ENCODE peak calls at places on chromosomes 16 and 17, in four cellular contexts. M, T, W and S are unnamed samples.

GRCh38 chr17:27919120-27919519 is 26.0 kb upstream of the LYRM9 start:
- DNase-seq in W (no peak), T (no peak), M (peak), S (no peak)

GRCh38 chr17:69492410-69493071 is 78.0 kb downstream of the MAP2K6 start:
- DNase-seq in M (peak), W (no peak), T (no peak), S (no peak)

GRCh38 chr17:13883659-13884058 is 185.6 kb upstream of the COX10 start:
- DNase-seq in W (no peak), M (no peak), T (no peak), S (no peak)

GRCh38 chr16:14510939-14511797 is 118.9 kb downstream of the PARN start:
- DNase-seq in T (no peak), W (no peak), M (peak), S (no peak)

GRCh38 chr17:72362466-72363335 is 241.9 kb downstream of the SOX9 start:
- DNase-seq in M (peak), T (no peak), W (no peak), S (no peak)

GRCh38 chr16:71628810-71629209 is 2.8 kb downstream of the MARVELD3 start:
- DNase-seq in M (peak), W (no peak), T (no peak), S (no peak)

GRCh38 chr17:1643293-1643998 is 2.1 kb downstream of the SCARF1 start:
- DNase-seq in W (peak), T (peak), M (no peak), S (no peak)

GRCh38 chr16:13110124-13110796 is 208.9 kb downstream of the SHISA9 start:
- DNase-seq in M (peak), W (peak), T (no peak), S (no peak)

GRCh38 chr17:30005709-30006320 is 64.4 kb downstream of the EFCAB5 start:
- DNase-seq in T (no peak), M (peak), W (no peak), S (no peak)

GRCh38 chr16:57757326-57757786 is 21.8 kb downstream of the KATNB1 start:
- DNase-seq in M (peak), T (peak), W (peak), S (peak)

GRCh38 chr17:42459983-42460300 is 1.3 kb downstream of the ATP6V0A1 start:
- DNase-seq in M (peak), T (peak), W (no peak), S (peak)

GRCh38 chr16:66127459-66128362 is 238.8 kb upstream of the CDH5 start:
- DNase-seq in M (no peak), W (no peak), T (no peak), S (no peak)

GRCh38 chr17:56909742-56910508 is 3.9 kb downstream of the TRIM25 start:
- DNase-seq in M (no peak), T (no peak), W (no peak), S (no peak)

GRCh38 chr17:31427684-31428083 is 36.2 kb downstream of the RAB11FIP4 start:
- DNase-seq in T (no peak), M (no peak), W (no peak), S (no peak)

GRCh38 chr17:1180958-1181768 is 1.4 kb upstream of the ABR start:
- DNase-seq in T (no peak), M (no peak), W (no peak), S (no peak)

GRCh38 chr16:81520560-81521135 is 76.0 kb downstream of the CMIP start:
- DNase-seq in W (no peak), T (no peak), M (no peak), S (no peak)

GRCh38 chr17:43431741-43432523 is 33.1 kb downstream of the ARL4D start:
- DNase-seq in M (peak), T (no peak), W (no peak), S (no peak)

GRCh38 chr16:50096791-50097190 is 31.0 kb downstream of the HEATR3 start:
- DNase-seq in W (no peak), M (peak), T (no peak), S (no peak)

DNA sequence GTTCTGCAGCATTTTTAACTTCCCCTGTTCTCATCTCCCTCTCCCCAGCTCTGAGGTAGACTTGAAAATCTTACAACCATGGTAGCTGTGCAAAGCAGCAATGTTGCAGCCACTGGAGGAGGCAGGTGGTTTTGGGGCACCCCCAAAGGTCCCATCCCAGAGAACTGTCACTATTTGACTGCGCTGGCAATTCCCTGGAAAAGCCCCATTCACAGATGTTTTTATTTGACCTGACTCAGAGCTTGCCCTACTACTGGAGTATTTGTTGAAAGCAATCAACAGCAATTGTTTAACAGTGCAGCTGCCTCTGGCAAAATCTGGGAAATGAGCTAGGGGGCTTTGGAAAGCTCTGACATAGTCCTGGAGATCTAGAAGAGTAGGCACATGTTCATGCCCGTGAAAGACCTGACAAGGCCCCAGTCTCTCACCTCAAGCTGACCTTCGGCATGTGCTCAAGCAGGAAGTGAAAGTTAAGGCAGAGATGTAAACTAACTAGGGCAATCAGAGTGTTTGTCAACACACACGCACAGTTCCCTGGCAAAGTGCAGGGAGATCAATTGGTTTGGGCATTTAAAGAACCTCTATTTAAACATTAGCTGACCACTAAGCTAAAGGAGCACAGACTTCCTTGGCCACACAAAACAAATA is 19.7 kb upstream of the PIK3R5 start:
- DNase-seq in T (no peak), W (no peak), M (no peak), S (no peak)
- H3K4me3 ChIP-seq in T (no peak), W (no peak), M (no peak), S (no peak)

DNA sequence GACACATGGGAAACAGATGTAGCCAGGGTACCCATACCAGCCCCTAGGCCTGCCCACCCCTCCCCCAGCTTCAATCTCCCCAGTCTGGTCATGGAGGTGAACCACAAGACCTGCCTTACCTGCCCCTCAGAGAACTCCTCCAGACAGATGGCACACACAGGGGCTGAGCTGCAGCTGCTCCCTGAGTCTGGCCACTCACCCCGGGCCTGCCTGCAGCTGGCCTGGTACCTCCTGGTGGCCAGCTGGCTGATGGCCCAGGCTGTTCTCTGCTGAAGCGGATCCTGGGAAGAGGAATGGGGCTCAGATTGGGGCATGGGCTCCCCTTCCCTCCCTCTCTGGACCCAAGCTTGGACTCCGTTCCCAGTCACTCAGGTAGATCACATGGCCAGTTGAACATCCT is 8.7 kb upstream of the SUPT4H1 start:
- DNase-seq in M (no peak), W (no peak), T (no peak), S (no peak)
- H3K4me3 ChIP-seq in M (no peak), W (no peak), T (no peak), S (no peak)

GRCh38 chr17:36940313-36941264 is 3.3 kb downstream of the LHX1 start:
- DNase-seq in T (no peak), M (no peak), W (no peak), S (no peak)

GRCh38 chr17:36943250-36944220 is 5.2 kb upstream of the AATF start:
- DNase-seq in W (no peak), M (no peak), T (no peak), S (no peak)

GRCh38 chr17:36942631-36943125 is 5.4 kb downstream of the LHX1 start:
- DNase-seq in M (no peak), T (peak), W (no peak), S (no peak)

GRCh38 chr17:36941265-36942021 is 4.2 kb downstream of the LHX1 start:
- DNase-seq in T (no peak), M (no peak), W (no peak), S (no peak)

GRCh38 chr17:36942031-36942599 is 4.8 kb downstream of the LHX1 start:
- DNase-seq in T (no peak), M (no peak), W (no peak), S (no peak)
- H3K4me3 ChIP-seq in T (no peak), M (peak), W (peak), S (no peak)

DNA sequence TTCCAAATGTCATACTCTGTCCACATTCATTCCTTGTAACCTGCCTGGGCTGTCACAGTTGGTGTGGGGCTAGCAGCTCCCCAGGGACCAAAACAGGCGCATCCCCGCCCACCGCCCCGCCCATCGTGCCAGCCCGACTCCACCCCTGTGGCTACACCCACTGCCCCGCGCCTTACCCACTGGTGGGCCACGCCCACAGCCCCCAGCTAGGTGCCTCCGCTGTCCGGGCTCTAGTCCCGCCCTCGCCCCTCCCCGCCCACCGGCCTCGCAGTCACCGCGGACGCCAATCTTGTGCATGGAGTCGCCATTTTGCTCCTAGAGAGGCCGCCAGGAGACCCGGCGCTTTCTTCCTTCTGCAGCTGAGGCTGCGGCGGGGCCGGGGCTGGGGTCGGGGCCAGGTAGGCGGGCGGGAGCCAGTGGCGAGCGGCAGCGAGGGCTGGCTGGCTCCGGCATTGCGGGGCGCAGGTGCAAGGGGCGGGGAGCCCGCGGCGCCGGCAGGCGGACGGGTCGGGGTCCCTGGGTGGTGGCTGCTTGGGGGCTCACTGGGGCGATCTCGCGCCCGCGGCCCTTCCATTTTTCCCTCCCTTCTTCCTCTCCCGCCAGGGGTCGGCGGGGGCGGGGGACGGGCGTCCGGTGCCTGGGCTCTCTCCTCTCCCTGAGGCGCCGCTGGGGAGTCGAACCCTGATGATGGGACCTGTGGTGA is at the start of gene PRPSAP2:
- DNase-seq in W (peak), M (peak), T (peak), S (peak)
- H3K4me3 ChIP-seq in W (peak), M (peak), T (peak), S (peak)

GRCh38 chr16:3460121-3460520 is 16.6 kb downstream of the NAA60 start:
- DNase-seq in T (no peak), M (no peak), W (no peak), S (no peak)
- H3K4me3 ChIP-seq in T (no peak), M (no peak), W (peak), S (no peak)

GRCh38 chr17:40496170-40496569 is 5.3 kb downstream of the TNS4 start:
- DNase-seq in M (no peak), W (no peak), T (no peak), S (no peak)
- H3K4me3 ChIP-seq in M (no peak), W (no peak), T (no peak), S (no peak)